ENCODE peak calls at places on chromosomes 3 and 15, in ten cellular contexts. B, D, Y, G, U, T, J, I, A and M are unnamed samples.

GRCh38 chr3:71542548-71543370 is 40.8 kb downstream of the FOXP1 start:
- DNase-seq in J (peak; percentile 96), D (peak; percentile 84), I (peak; percentile 91), G (no peak), T (peak; percentile 91), A (peak; percentile 88), Y (no peak), B (peak; percentile 83), U (peak; percentile 88), M (peak; percentile 89)

GRCh38 chr3:13526626-13526949 is 22.3 kb upstream of the FBLN2 start:
- DNase-seq in I (no peak), J (no peak), B (no peak), U (no peak), D (no peak), T (no peak), A (no peak), G (no peak), Y (no peak), M (no peak)

GRCh38 chr3:47017504-47018268 is 38.2 kb downstream of the NBEAL2 start:
- DNase-seq in U (no peak), B (no peak), Y (no peak), I (peak; percentile 67), G (no peak), T (no peak), D (no peak), A (no peak), J (no peak), M (no peak)

GRCh38 chr3:73624363-73625123 is at the start of gene PDZRN3:
- DNase-seq in U (peak; percentile 83), J (peak; percentile 75), T (peak; percentile 40), G (no peak), A (peak; percentile 80), Y (no peak), B (peak; percentile 61), D (peak; percentile 79), I (peak; percentile 71), M (peak; percentile 68)

GRCh38 chr3:177977381-177978158 is 558.7 kb upstream of the KCNMB2 start:
- DNase-seq in D (no peak), J (peak; percentile 88), A (no peak), Y (peak; percentile 7), T (no peak), G (no peak), U (no peak), B (no peak), I (peak; percentile 91), M (peak; percentile 90)

GRCh38 chr3:2765002-2765579 is 345.1 kb downstream of the IL5RA start:
- DNase-seq in A (peak; percentile 43), T (no peak), J (no peak), G (no peak), I (no peak), D (no peak), U (no peak), Y (no peak), B (no peak), M (no peak)

GRCh38 chr3:54271118-54271517 is 148.8 kb downstream of the CACNA2D3 start:
- DNase-seq in Y (no peak), T (no peak), U (no peak), D (no peak), J (no peak), G (no peak), B (no peak), A (no peak), I (no peak), M (no peak)

GRCh38 chr15:26260517-26261133 is 397.5 kb upstream of the ATP10A start:
- DNase-seq in G (peak; percentile 23), B (no peak), U (no peak), T (no peak), A (peak; percentile 65), D (peak; percentile 16), I (no peak), J (no peak), Y (no peak), M (peak; percentile 3)

DNA sequence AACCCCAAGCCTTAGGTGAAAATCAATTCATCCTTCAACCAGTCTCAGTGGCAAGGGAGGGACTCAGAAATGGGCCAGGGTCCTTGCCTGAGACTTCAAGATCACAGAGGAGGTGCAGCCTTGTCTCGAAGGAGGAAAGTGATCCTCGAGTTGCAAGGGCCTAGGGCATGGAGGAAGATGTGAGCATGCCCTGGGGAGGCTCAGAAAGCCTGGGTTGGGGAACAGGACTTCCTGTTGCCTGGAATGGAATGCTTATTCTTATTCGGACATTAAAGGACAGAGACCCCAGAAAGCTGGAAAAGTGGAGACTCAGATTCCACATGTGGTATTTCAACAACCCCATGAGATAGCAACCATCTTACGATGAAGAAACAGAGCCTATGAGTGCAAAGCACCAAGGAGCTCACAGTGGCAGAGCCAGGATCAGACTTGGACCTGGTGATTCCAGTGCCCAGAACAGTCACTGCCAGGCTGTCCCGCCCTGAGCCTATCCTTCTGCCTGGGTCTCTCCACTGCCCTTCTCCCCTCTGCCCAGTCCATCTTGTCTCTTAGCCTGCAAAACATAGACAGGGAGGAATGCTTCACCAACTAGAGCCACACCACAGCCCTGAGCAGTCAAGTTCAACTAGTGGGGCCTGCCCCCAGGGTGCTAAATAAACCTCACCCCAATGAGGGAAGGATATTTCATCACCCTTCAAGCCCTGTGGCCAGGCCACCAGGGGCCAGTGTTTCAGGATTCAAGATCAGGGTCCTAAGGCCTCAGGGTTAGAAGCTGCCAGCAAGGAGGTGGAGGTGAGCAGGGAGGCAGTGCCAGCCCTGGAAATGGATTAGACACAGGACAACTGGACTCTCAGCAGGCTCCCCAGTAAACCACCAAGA is 21.9 kb downstream of the DAPK2 start:
- DNase-seq in J (no peak), D (no peak), T (no peak), A (no peak), G (no peak), U (no peak), B (no peak), Y (no peak), I (no peak), M (no peak)
- TF ChIP-seq CTCF in J (no peak), D (no peak), T (no peak), A (no peak), G (no peak), U (no peak), B (no peak), Y (no peak), I (peak; percentile 4), M (no peak)

GRCh38 chr3:188243124-188243795 is 89.3 kb downstream of the LPP start:
- DNase-seq in I (peak; percentile 50), A (no peak), Y (no peak), U (no peak), B (no peak), T (no peak), D (no peak), J (no peak), G (no peak), M (no peak)

GRCh38 chr3:188241072-188241471 is 87.1 kb downstream of the LPP start:
- DNase-seq in I (peak; percentile 71), T (peak; percentile 56), J (peak; percentile 67), U (no peak), Y (no peak), G (no peak), A (peak; percentile 50), D (no peak), B (no peak), M (peak; percentile 48)

GRCh38 chr3:188241883-188242282 is 87.9 kb downstream of the LPP start:
- DNase-seq in Y (no peak), B (no peak), G (no peak), D (no peak), I (no peak), T (no peak), J (peak; percentile 15), U (no peak), A (no peak), M (no peak)

GRCh38 chr3:188244395-188244861 is 90.5 kb downstream of the LPP start:
- DNase-seq in A (peak; percentile 27), D (no peak), G (no peak), U (no peak), T (no peak), I (peak; percentile 76), J (no peak), B (no peak), Y (no peak), M (no peak)

DNA sequence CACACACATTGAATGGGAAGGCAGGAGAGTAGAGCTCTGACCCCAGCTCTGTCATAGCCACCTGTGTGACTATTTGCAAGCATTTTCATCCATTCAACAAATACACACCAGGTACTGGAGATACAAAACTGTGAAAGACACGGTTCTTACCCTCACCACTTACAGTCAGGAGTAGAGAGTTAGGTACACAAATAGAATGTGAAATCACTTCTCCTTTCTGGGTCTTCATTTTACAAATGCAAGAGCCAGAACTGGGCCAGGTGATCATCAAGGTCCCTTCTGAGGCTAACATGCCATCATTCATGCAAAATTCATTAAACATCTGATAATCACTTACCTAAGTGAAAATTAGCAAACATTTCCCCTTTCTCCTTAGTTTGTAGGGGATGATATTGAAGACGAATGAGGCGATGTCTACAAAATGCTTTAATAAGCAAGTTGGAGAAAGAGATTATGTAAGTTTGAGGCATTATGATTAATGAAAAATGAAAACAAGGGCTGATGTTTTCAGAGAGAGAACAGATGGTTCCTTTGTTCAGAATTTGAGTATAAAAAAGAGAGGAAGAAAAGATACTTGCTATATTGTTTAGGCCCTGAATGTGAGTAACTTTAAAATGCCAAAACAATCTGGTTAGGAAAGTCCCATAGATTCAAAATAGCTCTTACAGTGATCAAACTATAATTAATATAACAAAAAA is 88.6 kb downstream of the LPP start:
- DNase-seq in J (no peak), Y (no peak), U (no peak), A (no peak), G (no peak), I (no peak), B (no peak), D (no peak), T (no peak), M (no peak)
- H3K4me3 ChIP-seq in J (no peak overlapping the region), Y (no peak overlapping the region), U (no peak overlapping the region), A (no peak overlapping the region), G (no peak overlapping the region), I (no peak overlapping the region), B (no peak overlapping the region), D (no peak overlapping the region), T (no peak overlapping the region), M (no peak overlapping the region)

DNA sequence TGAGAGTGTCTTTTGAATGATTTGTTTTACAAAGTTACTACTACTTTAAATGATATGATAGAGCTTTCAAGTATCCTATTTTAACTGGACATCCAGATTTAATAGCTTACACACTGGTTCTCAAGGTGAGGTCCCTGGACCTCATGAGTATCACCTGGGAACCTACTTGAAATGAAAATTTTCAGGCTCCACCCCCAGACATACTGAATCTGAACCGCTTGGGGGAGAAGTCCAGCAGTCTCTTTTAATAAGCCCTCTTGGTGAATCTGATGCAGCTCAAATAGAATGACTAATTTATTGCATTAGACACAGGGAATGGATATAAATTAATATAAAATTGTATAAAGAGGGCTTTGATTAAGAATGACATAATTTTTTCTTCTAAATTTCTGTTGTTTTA is 29.4 kb upstream of the SLITRK3 start:
- DNase-seq in J (no peak), D (no peak), G (no peak), T (no peak), A (no peak), U (no peak), B (no peak), Y (no peak), I (no peak), M (no peak)
- TF ChIP-seq CTCF in J (no peak), D (no peak), G (no peak), T (no peak), A (no peak), U (no peak), B (no peak), Y (no peak), I (no peak), M (no peak)

GRCh38 chr3:175059788-175060187 is 200.7 kb downstream of the NAALADL2 start:
- DNase-seq in D (no peak), G (no peak), U (no peak), J (no peak), T (no peak), B (no peak), Y (no peak), A (no peak), I (no peak), M (no peak)

GRCh38 chr3:175057406-175057805 is 198.3 kb downstream of the NAALADL2 start:
- DNase-seq in D (no peak), J (no peak), Y (no peak), U (no peak), A (no peak), I (no peak), B (no peak), T (no peak), G (no peak), M (no peak)
- H3K4me3 ChIP-seq in D (no peak overlapping the region), J (no peak overlapping the region), Y (no peak overlapping the region), U (no peak overlapping the region), A (no peak overlapping the region), I (no peak overlapping the region), B (no peak overlapping the region), T (no peak overlapping the region), G (no peak overlapping the region), M (no peak overlapping the region)